ENCODE peak calls at places on chromosomes 7 and 10, in six cellular contexts. A is IMR-90, T is mesenchymal stem cell, J is H1, P is neuronal stem cell, W is mesendoderm. K is an unnamed sample.

GRCh38 chr10:3668276-3668960 is 116.6 kb downstream of the KLF6 start:
- DNase-seq in A (peak; percentile 84), J (peak; percentile 47), P (no peak), T (peak; percentile 81), W (peak; percentile 98), K (peak; percentile 95)

GRCh38 chr7:154676422-154677073 is 326.4 kb downstream of the PAXIP1 start:
- DNase-seq in W (no peak), J (no peak), A (no peak), P (no peak), T (no peak), K (peak; percentile 60)

GRCh38 chr7:151012921-151013347 is 11.4 kb downstream of the ATG9B start:
- DNase-seq in P (no peak), A (no peak), W (peak; percentile 89), T (peak; percentile 49), J (no peak), K (peak; percentile 65)

GRCh38 chr7:157751351-157751750 is 414.5 kb downstream of the DNAJB6 start:
- DNase-seq in J (no peak), P (no peak), A (no peak), T (no peak), W (no peak), K (no peak)

GRCh38 chr10:107665459-107665858 is 501.0 kb upstream of the SORCS1 start:
- DNase-seq in P (no peak), J (no peak), A (no peak), T (no peak), W (no peak), K (no peak)

GRCh38 chr10:77548157-77548556 is 89.5 kb downstream of the KCNMA1 start:
- DNase-seq in J (no peak), P (no peak), A (no peak), W (no peak), T (no peak), K (no peak)

GRCh38 chr7:127758105-127758504 is 106.1 kb downstream of the SND1 start:
- DNase-seq in A (no peak), T (no peak), J (no peak), P (no peak), W (no peak), K (no peak)

GRCh38 chr7:105565190-105565589 is 16.1 kb downstream of the EFCAB10 start:
- DNase-seq in W (no peak), J (no peak), T (no peak), P (no peak), A (no peak), K (no peak)

GRCh38 chr7:90192876-90193765 is 18.4 kb upstream of the STEAP2 start:
- DNase-seq in W (no peak), T (no peak), P (no peak), J (no peak), A (peak; percentile 2), K (peak; percentile 51)

GRCh38 chr7:128794020-128794419 is 2.3 kb downstream of the CCDC136 start:
- DNase-seq in W (peak; percentile 29), A (no peak), J (no peak), T (no peak), P (no peak), K (no peak)

GRCh38 chr7:158443014-158443687 is 144.5 kb downstream of the PTPRN2 start:
- DNase-seq in P (no peak), J (no peak), T (no peak), A (no peak), W (no peak), K (no peak)

GRCh38 chr10:90871279-90871760 is 454 bp upstream of the RPP30 start:
- DNase-seq in P (peak; percentile 70), T (peak; percentile 90), W (peak; percentile 97), J (no peak), A (peak; percentile 81), K (peak; percentile 75)

GRCh38 chr7:87624628-87625027 is 3.6 kb upstream of the RUNDC3B start:
- DNase-seq in P (no peak), W (no peak), T (no peak), J (no peak), A (no peak), K (peak; percentile 14)

GRCh38 chr10:86285136-86285790 is 81.3 kb downstream of the GRID1 start:
- DNase-seq in P (no peak), J (no peak), T (no peak), W (no peak), A (no peak), K (no peak)

GRCh38 chr10:118362103-118362502 is 20.0 kb upstream of the FAM204A start:
- DNase-seq in J (no peak), A (no peak), W (no peak), P (no peak), T (no peak), K (no peak)

DNA sequence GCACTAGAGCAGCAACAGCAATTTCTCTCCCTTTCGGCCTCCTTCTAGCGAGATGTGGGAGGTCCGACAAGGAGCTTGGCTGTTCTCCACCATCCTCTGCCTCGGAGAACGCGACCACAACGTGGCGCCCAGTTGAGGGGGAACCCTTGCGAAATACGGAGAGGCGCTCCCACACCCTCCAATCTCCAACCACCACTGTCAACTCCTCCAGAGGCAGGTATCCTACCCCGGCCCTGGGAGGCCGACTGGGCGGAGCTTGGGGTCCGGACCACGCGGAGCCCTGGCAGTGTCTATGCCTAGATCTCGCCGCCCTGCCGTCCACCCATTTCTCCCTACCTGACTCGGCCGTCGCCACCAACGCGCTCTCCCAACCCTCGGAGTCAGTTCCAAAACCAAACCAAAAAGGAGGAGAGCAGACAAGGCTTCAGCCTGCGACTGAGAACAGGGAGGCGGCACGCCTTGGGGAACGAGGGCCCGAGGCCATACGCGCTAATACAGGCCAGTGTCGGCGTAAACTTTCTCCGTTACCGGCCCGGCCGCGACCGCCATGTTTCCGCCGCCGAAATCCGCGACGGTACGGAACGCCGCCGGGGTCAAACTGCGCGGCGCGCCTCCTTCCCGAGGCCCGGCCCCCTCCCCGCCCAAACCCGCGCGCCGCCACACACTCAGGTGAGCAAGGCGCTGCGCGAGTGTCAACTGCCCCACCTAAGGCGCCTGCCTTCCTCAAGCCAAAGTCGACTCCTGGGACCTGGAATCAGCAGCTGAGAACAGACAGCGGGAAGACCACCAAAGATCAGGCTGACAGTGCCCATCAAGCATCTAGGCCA is at the start of gene TMEM168:
- DNase-seq in J (peak; percentile 46), A (peak; percentile 76), T (peak; percentile 83), P (peak; percentile 54), W (peak; percentile 91), K (peak; percentile 57)
- H2BK5ac ChIP-seq in J (peak within 1 kb of the TSS; percentile 99), A (peak within 1 kb of the TSS; percentile 77), T (no peak within 1 kb of the TSS), P (peak within 1 kb of the TSS; percentile 76), W (peak within 1 kb of the TSS; percentile 84), K (peak within 1 kb of the TSS; percentile 85)

GRCh38 chr7:42340462-42340861 is 103.5 kb upstream of the GLI3 start:
- DNase-seq in A (no peak), J (no peak), W (no peak), T (peak; percentile 68), P (no peak), K (no peak)
- H3K4me3 ChIP-seq in A (no peak overlapping the region), J (no peak overlapping the region), W (no peak overlapping the region), T (no peak overlapping the region), P (no peak overlapping the region), K (no peak overlapping the region)

GRCh38 chr7:44646176-44646920 is 39.9 kb downstream of the OGDH start:
- DNase-seq in P (no peak), W (no peak), J (no peak), A (no peak), T (no peak), K (no peak)

GRCh38 chr7:44646921-44647636 is 40.7 kb downstream of the OGDH start:
- DNase-seq in J (no peak), A (no peak), W (no peak), T (peak; percentile 16), P (no peak), K (no peak)

GRCh38 chr7:44650772-44651171 is 44.3 kb downstream of the OGDH start:
- DNase-seq in W (no peak), A (no peak), T (no peak), J (no peak), P (no peak), K (peak; percentile 38)

GRCh38 chr7:44647981-44648714 is 41.7 kb downstream of the OGDH start:
- DNase-seq in A (no peak), P (no peak), T (no peak), J (no peak), W (no peak), K (no peak)

GRCh38 chr7:44650242-44650641 is 43.8 kb downstream of the OGDH start:
- DNase-seq in T (no peak), P (no peak), A (no peak), W (no peak), J (no peak), K (no peak)
- H3K27ac ChIP-seq in T (no peak overlapping the region), P (no peak overlapping the region), A (no peak overlapping the region), W (no peak overlapping the region), J (no peak overlapping the region), K (no peak overlapping the region)

GRCh38 chr10:93435621-93436385 is 46.3 kb downstream of the MYOF start:
- DNase-seq in W (peak; percentile 93), P (peak; percentile 61), J (no peak), A (peak; percentile 43), T (peak; percentile 81), K (no peak)

GRCh38 chr10:93437946-93438795 is 44.0 kb downstream of the MYOF start:
- DNase-seq in T (peak; percentile 88), W (peak; percentile 97), A (peak; percentile 73), J (no peak), P (no peak), K (peak; percentile 94)

GRCh38 chr10:93436577-93436976 is 45.6 kb downstream of the MYOF start:
- DNase-seq in A (peak; percentile 97), J (no peak), W (peak; percentile 87), T (peak; percentile 99), P (no peak), K (peak; percentile 88)

GRCh38 chr10:93438796-93439253 is 43.3 kb downstream of the MYOF start:
- DNase-seq in A (no peak), J (no peak), P (no peak), T (no peak), W (peak; percentile 96), K (peak; percentile 83)

DNA sequence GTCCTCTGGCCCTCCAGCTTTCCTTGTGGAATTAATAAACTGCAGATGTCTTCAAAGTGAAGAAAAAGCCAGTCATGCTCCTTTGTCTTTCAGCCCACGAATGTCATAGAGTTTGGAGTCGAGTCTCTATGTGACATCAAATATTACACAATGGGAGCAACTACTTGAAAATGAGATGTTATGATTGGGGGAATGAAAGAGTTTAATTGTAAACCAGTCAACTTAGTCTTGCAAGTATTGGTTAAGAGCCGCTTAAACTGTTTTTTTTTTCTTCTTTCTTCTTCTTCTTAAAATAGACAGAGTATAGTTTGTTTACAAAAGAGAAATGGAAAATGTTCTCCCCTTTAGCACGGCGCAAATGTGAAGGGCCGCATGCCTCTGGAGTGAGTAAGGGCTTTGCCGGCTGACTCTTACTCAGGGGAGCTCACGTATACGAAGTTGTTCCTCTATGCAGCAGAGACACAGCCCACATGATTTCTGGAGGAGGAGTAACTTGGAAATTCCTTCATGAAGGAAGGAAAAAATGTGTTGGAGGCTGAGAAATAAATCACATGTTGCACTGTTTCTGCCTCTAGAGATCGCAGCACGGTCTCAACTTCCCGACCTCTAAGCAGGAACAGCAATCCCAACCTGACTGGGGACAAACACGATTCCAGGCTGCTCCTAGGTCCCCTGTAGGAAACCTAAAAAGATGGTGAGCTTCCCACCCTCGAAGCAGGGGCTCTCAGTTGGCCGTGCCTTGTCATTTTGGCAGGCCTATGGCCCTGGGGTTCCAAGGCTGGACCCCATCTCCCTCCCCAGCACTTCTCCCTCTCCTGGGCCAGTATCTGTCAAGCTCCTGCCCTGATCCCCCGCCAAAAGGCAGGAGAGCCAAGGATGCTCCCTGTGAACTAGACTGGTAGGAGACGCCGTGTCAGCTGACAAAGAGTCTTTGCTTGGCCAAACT is 44.9 kb downstream of the MYOF start:
- DNase-seq in J (no peak), W (peak; percentile 98), A (peak; percentile 99), P (no peak), T (peak; percentile 100), K (peak; percentile 98)
- H2BK5ac ChIP-seq in J (peak overlapping the region; percentile 84), W (peak overlapping the region; percentile 94), A (peak overlapping the region; percentile 99), P (peak overlapping the region; percentile 69), T (peak overlapping the region; percentile 98), K (peak overlapping the region; percentile 100)

GRCh38 chr7:11831383-11831726 is 643 bp downstream of the THSD7A start:
- DNase-seq in W (no peak), J (no peak), P (no peak), A (no peak), T (peak; percentile 39), K (peak; percentile 32)
- H3K4me3 ChIP-seq in W (peak overlapping the region; percentile 49), J (peak overlapping the region; percentile 84), P (peak overlapping the region; percentile 85), A (peak overlapping the region; percentile 61), T (peak overlapping the region; percentile 83), K (peak overlapping the region; percentile 58)